ENCODE peak calls at places on chromosome 22, in eight cellular contexts. X, H, R, K, Q, G, J and E are unnamed samples.

GRCh38 chr22:31972180-31972579 is 27.8 kb downstream of the YWHAH start:
- DNase-seq in X (no peak), G (no peak), H (no peak), J (no peak), R (no peak), K (no peak), Q (no peak), E (no peak)

GRCh38 chr22:30305519-30305905 is 16.2 kb upstream of the CASTOR1 start:
- DNase-seq in H (no peak), X (peak; percentile 68), Q (peak; percentile 79), K (peak; percentile 83), J (peak; percentile 64), R (peak; percentile 65), G (no peak), E (peak; percentile 63)

GRCh38 chr22:36585841-36586240 is 56.9 kb upstream of the EIF3D start:
- DNase-seq in J (no peak), R (no peak), G (no peak), Q (no peak), H (no peak), K (no peak), X (no peak), E (no peak)

GRCh38 chr22:45886502-45886901 is 90.5 kb downstream of the WNT7B start:
- DNase-seq in R (no peak), Q (no peak), G (no peak), X (no peak), K (no peak), H (no peak), J (peak; percentile 8), E (no peak)

GRCh38 chr22:30930228-30930627 is 38.3 kb downstream of the MORC2 start:
- DNase-seq in J (no peak), H (no peak), X (no peak), K (peak; percentile 18), R (no peak), Q (no peak), G (no peak), E (no peak)

GRCh38 chr22:28051787-28052356 is 132.8 kb upstream of the PITPNB start:
- DNase-seq in K (peak; percentile 77), H (peak; percentile 51), Q (peak; percentile 47), X (peak; percentile 25), J (peak; percentile 53), G (peak; percentile 88), R (peak; percentile 63), E (no peak)

GRCh38 chr22:38540731-38541130 is 29.3 kb downstream of the DMC1 start:
- DNase-seq in K (no peak), J (no peak), Q (no peak), X (no peak), G (no peak), R (no peak), H (no peak), E (no peak)

GRCh38 chr22:25844601-25845000 is 102.6 kb downstream of the MYO18B start:
- DNase-seq in G (no peak), J (no peak), R (no peak), K (no peak), X (no peak), Q (no peak), H (no peak), E (no peak)

GRCh38 chr22:17767236-17768065 is 6.8 kb downstream of the BID start:
- DNase-seq in Q (no peak), K (no peak), X (peak; percentile 71), G (no peak), J (no peak), H (no peak), R (no peak), E (peak; percentile 76)

GRCh38 chr22:39292561-39293074 is 26.8 kb downstream of the RPL3 start:
- DNase-seq in Q (peak; percentile 93), K (peak; percentile 95), G (peak; percentile 68), R (peak; percentile 96), H (peak; percentile 96), X (no peak), J (peak; percentile 95), E (no peak)

GRCh38 chr22:17982572-17983141 is 41.7 kb downstream of the MICAL3 start:
- DNase-seq in Q (no peak), G (no peak), R (no peak), X (no peak), J (no peak), H (no peak), K (no peak), E (no peak)

GRCh38 chr22:50444663-50445062 is 30.2 kb downstream of the SBF1 start:
- DNase-seq in Q (no peak), K (no peak), J (peak; percentile 82), G (no peak), R (peak; percentile 90), H (peak; percentile 77), X (no peak), E (no peak)

GRCh38 chr22:49328630-49329405 is 498.9 kb downstream of the BRD1 start:
- DNase-seq in X (no peak), K (no peak), H (no peak), J (no peak), G (no peak), Q (no peak), R (no peak), E (peak; percentile 4)

GRCh38 chr22:48376936-48377335 is 1450.7 kb downstream of the BRD1 start:
- DNase-seq in H (no peak), Q (no peak), X (no peak), J (no peak), R (no peak), K (peak; percentile 27), G (no peak), E (no peak)

GRCh38 chr22:30803679-30804078 is 109.0 kb downstream of the OSBP2 start:
- DNase-seq in G (no peak), K (no peak), J (no peak), X (no peak), H (no peak), Q (no peak), R (peak; percentile 71), E (no peak)

GRCh38 chr22:40436460-40437431 is 66.4 kb downstream of the SGSM3 start:
- DNase-seq in R (peak; percentile 63), G (no peak), X (peak; percentile 57), H (peak; percentile 63), J (no peak), K (no peak), Q (peak; percentile 96), E (peak; percentile 54)

GRCh38 chr22:36180038-36180880 is 19.7 kb upstream of the APOL3 start:
- DNase-seq in X (peak; percentile 83), J (peak; percentile 81), K (peak; percentile 93), Q (peak; percentile 68), R (peak; percentile 90), H (peak; percentile 35), G (peak; percentile 84), E (peak; percentile 80)

GRCh38 chr22:28231423-28231822 is 312.4 kb upstream of the PITPNB start:
- DNase-seq in X (no peak), Q (no peak), J (no peak), R (no peak), H (peak; percentile 83), G (peak; percentile 6), K (no peak), E (no peak)

GRCh38 chr22:46115755-46116490 is 34.4 kb upstream of the PPARA start:
- DNase-seq in Q (no peak), R (no peak), K (no peak), X (no peak), J (no peak), G (no peak), H (no peak), E (no peak)

GRCh38 chr22:31085928-31086327 is 4.8 kb downstream of the SMTN start:
- DNase-seq in K (no peak), G (no peak), J (no peak), X (no peak), R (no peak), H (no peak), Q (no peak), E (peak; percentile 17)

GRCh38 chr22:17269607-17270261 is 50.5 kb upstream of the ADA2 start:
- DNase-seq in H (no peak), G (no peak), R (no peak), Q (no peak), K (no peak), J (no peak), X (no peak), E (no peak)

GRCh38 chr22:36383110-36383581 is 4.6 kb downstream of the MYH9 start:
- DNase-seq in G (no peak), H (peak; percentile 98), J (no peak), Q (peak; percentile 37), X (peak; percentile 56), R (peak; percentile 32), K (peak; percentile 81), E (peak; percentile 65)

GRCh38 chr22:41946360-41947180 is at the start of gene CENPM:
- DNase-seq in J (peak; percentile 91), H (peak; percentile 91), G (peak; percentile 96), X (peak; percentile 83), Q (peak; percentile 98), K (peak; percentile 93), R (peak; percentile 93), E (peak; percentile 82)
- TF ChIP-seq CTCF in J (no peak), H (peak; percentile 29), G (no peak), X (no peak), Q (no peak), K (no peak), R (peak; percentile 32), E (no peak)

GRCh38 chr22:20957118-20957690 is 9.9 kb upstream of the AIFM3 start:
- DNase-seq in H (peak; percentile 9), K (no peak), Q (no peak), G (peak; percentile 46), X (peak; percentile 67), R (no peak), J (no peak), E (no peak)
- TF ChIP-seq CTCF in H (no peak), K (no peak), Q (no peak), G (no peak), X (no peak), R (no peak), J (no peak), E (no peak)

GRCh38 chr22:43923631-43924548 is at the start of gene PNPLA3:
- DNase-seq in J (peak; percentile 91), Q (peak; percentile 86), R (peak; percentile 93), G (peak; percentile 98), K (peak; percentile 90), H (peak; percentile 88), X (peak; percentile 88), E (peak; percentile 89)
- TF ChIP-seq CTCF in J (no peak), Q (no peak), R (no peak), G (peak; percentile 15), K (no peak), H (no peak), X (no peak), E (no peak)

GRCh38 chr22:43777204-43777671 is 34.9 kb downstream of the EFCAB6 start:
- DNase-seq in H (peak; percentile 93), X (no peak), R (no peak), K (no peak), G (no peak), J (no peak), Q (no peak), E (no peak)
- TF ChIP-seq CTCF in H (no peak), X (no peak), R (no peak), K (no peak), G (no peak), J (no peak), Q (no peak), E (no peak)

GRCh38 chr22:20060700-20061480 is 19.2 kb upstream of the DGCR8 start:
- DNase-seq in X (no peak), H (no peak), Q (no peak), J (no peak), R (no peak), K (no peak), G (no peak), E (no peak)
- TF ChIP-seq CTCF in X (no peak), H (no peak), Q (peak; percentile 18), J (no peak), R (no peak), K (no peak), G (no peak), E (peak; percentile 35)